ENCODE peak calls at places on chromosomes 16 and 17, in nine cellular contexts. L, N, W, S, J, X, D, G and P are unnamed samples.

GRCh38 chr16:47156816-47157215 is 13.1 kb upstream of the NETO2 start:
- DNase-seq in L (no peak), N (no peak), W (no peak), S (no peak), J (no peak), X (no peak), D (no peak), G (no peak), P (no peak)

GRCh38 chr16:87809150-87809902 is 43.5 kb upstream of the KLHDC4 start:
- DNase-seq in L (no peak), N (no peak), W (no peak), S (no peak), J (no peak), X (no peak), D (no peak), G (no peak), P (no peak)

GRCh38 chr16:1102921-1103648 is 7.0 kb upstream of the C1QTNF8 start:
- DNase-seq in L (no peak), N (peak), W (peak), S (peak), J (peak), X (no peak), D (peak), G (peak), P (no peak)

GRCh38 chr17:2841606-2842005 is 45.4 kb downstream of the RAP1GAP2 start:
- DNase-seq in L (no peak), N (no peak), W (no peak), S (no peak), J (no peak), X (no peak), D (no peak), G (no peak), P (no peak)

GRCh38 chr17:28151001-28151400 is 108.5 kb downstream of the NLK start:
- DNase-seq in L (no peak), N (no peak), W (no peak), S (no peak), J (no peak), X (no peak), D (no peak), G (no peak), P (no peak)

GRCh38 chr16:2070576-2071453 is 23.0 kb downstream of the TSC2 start:
- DNase-seq in L (no peak), N (no peak), W (no peak), S (no peak), J (no peak), X (no peak), D (no peak), G (no peak), P (no peak)

GRCh38 chr16:11452746-11453344 is 107.6 kb downstream of the RMI2 start:
- DNase-seq in L (no peak), N (no peak), W (no peak), S (no peak), J (no peak), X (no peak), D (no peak), G (no peak), P (no peak)

GRCh38 chr16:79114759-79115158 is 485.8 kb downstream of the MAF start:
- DNase-seq in L (no peak), N (no peak), W (no peak), S (no peak), J (no peak), X (no peak), D (no peak), G (no peak), P (no peak)

GRCh38 chr17:8630227-8630801 is at the start of gene MYH10:
- DNase-seq in L (no peak), N (no peak), W (no peak), S (no peak), J (no peak), X (peak), D (no peak), G (peak), P (no peak)

GRCh38 chr17:66425751-66426396 is 123.5 kb downstream of the PRKCA start:
- DNase-seq in L (no peak), N (no peak), W (no peak), S (no peak), J (no peak), X (no peak), D (no peak), G (no peak), P (no peak)

DNA sequence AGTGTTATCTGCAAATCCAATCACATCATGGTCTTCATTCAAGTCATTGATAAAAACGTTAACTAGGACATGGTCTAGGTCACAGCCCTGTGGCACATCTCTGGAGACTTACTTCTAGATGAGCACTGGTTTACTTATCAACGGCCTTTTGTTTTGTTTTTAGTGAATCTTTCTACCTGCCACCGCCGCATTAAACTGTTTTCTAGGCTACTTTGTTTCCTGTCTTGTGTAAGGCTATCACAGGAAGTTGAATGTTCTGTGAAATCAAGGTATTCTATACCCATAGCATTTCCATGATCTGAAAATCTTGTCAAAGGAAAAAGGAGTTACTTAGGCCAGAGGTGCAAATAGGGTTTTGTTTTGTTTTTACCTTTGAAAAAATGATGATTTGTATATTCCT is 26.9 kb downstream of the SOCS3 start:
- DNase-seq in L (no peak), N (no peak), W (no peak), S (no peak), J (no peak), X (no peak), D (no peak), G (no peak), P (no peak)
- H3K27ac ChIP-seq in L (no peak), N (no peak), W (peak), S (no peak), J (no peak), X (no peak), D (no peak), G (no peak), P (no peak)

GRCh38 chr16:49096191-49096945 is 185.3 kb downstream of the CBLN1 start:
- DNase-seq in L (no peak), N (no peak), W (no peak), S (no peak), J (no peak), X (no peak), D (no peak), G (no peak), P (no peak)
- H3K27ac ChIP-seq in L (no peak), N (no peak), W (no peak), S (no peak), J (no peak), X (no peak), D (no peak), G (no peak), P (no peak)

GRCh38 chr17:33292981-33293867 is at the start of gene ASIC2:
- DNase-seq in L (no peak), N (peak), W (no peak), S (no peak), J (no peak), X (no peak), D (no peak), G (peak), P (no peak)
- H3K27ac ChIP-seq in L (no peak), N (no peak), W (no peak), S (no peak), J (no peak), X (no peak), D (no peak), G (no peak), P (no peak)

GRCh38 chr17:79986441-79987186 is 49.1 kb downstream of the TBC1D16 start:
- DNase-seq in L (no peak), N (no peak), W (no peak), S (no peak), J (no peak), X (peak), D (no peak), G (no peak), P (no peak)
- H3K27ac ChIP-seq in L (no peak), N (no peak), W (no peak), S (no peak), J (no peak), X (peak), D (no peak), G (no peak), P (no peak)

GRCh38 chr17:39666601-39667261 is 1.5 kb upstream of the PNMT start:
- DNase-seq in L (no peak), N (peak), W (no peak), S (no peak), J (peak), X (no peak), D (no peak), G (no peak), P (peak)
- H3K27ac ChIP-seq in L (peak), N (peak), W (no peak), S (peak), J (peak), X (peak), D (peak), G (no peak), P (peak)

GRCh38 chr16:25546781-25547180 is 145.0 kb upstream of the HS3ST4 start:
- DNase-seq in L (no peak), N (no peak), W (no peak), S (no peak), J (no peak), X (no peak), D (no peak), G (no peak), P (no peak)

GRCh38 chr16:25544294-25544693 is 147.5 kb upstream of the HS3ST4 start:
- DNase-seq in L (no peak), N (no peak), W (no peak), S (no peak), J (no peak), X (no peak), D (no peak), G (no peak), P (no peak)
- H3K27ac ChIP-seq in L (no peak), N (no peak), W (no peak), S (no peak), J (no peak), X (no peak), D (no peak), G (no peak), P (no peak)